ENCODE peak calls at places on chromosomes 16 and 17, in eight cellular contexts. One of them, this sample, is unnamed.

GRCh38 chr17:57875109-57876022 is 25.5 kb upstream of the MRPS23 start:
- DNase-seq in heart left ventricle: peak; percentile 88
- DNase-seq in dermis microvascular lymphatic vessel endothelial cell: peak; percentile 47
- DNase-seq in mucosa of gallbladder: peak; percentile 79
- DNase-seq in activated T-helper 9 cell treated with anti-CD3 and anti-CD28 coated beads, Interleukin-2, amount 50 U/mL, for 16 hours: no peak
- DNase-seq in SK-MEL-5: peak; percentile 93
- DNase-seq in GM10248: no peak
- DNase-seq in T-helper 17 cell: no peak
- DNase-seq in this sample: peak; percentile 97

GRCh38 chr16:83579431-83579830 is 228.3 kb upstream of the HSBP1 start:
- DNase-seq in heart left ventricle: no peak
- DNase-seq in dermis microvascular lymphatic vessel endothelial cell: no peak
- DNase-seq in mucosa of gallbladder: no peak
- DNase-seq in activated T-helper 9 cell treated with anti-CD3 and anti-CD28 coated beads, Interleukin-2, amount 50 U/mL, for 16 hours: no peak
- DNase-seq in SK-MEL-5: no peak
- DNase-seq in GM10248: no peak
- DNase-seq in T-helper 17 cell: no peak
- DNase-seq in this sample: no peak

GRCh38 chr17:72407336-72408121 is 286.7 kb downstream of the SOX9 start:
- DNase-seq in heart left ventricle: no peak
- DNase-seq in dermis microvascular lymphatic vessel endothelial cell: peak; percentile 38
- DNase-seq in mucosa of gallbladder: peak; percentile 77
- DNase-seq in activated T-helper 9 cell treated with anti-CD3 and anti-CD28 coated beads, Interleukin-2, amount 50 U/mL, for 16 hours: no peak
- DNase-seq in SK-MEL-5: peak; percentile 42
- DNase-seq in GM10248: peak; percentile 55
- DNase-seq in T-helper 17 cell: no peak
- DNase-seq in this sample: peak; percentile 97

GRCh38 chr17:79800325-79801155 is 3.7 kb upstream of the CBX8 start:
- DNase-seq in heart left ventricle: no peak
- DNase-seq in dermis microvascular lymphatic vessel endothelial cell: no peak
- DNase-seq in mucosa of gallbladder: no peak
- DNase-seq in activated T-helper 9 cell treated with anti-CD3 and anti-CD28 coated beads, Interleukin-2, amount 50 U/mL, for 16 hours: no peak
- DNase-seq in SK-MEL-5: no peak
- DNase-seq in GM10248: no peak
- DNase-seq in T-helper 17 cell: no peak
- DNase-seq in this sample: peak; percentile 30

GRCh38 chr17:83009414-83010322 is 69.7 kb upstream of the METRNL start:
- DNase-seq in heart left ventricle: no peak
- DNase-seq in dermis microvascular lymphatic vessel endothelial cell: no peak
- DNase-seq in mucosa of gallbladder: no peak
- DNase-seq in activated T-helper 9 cell treated with anti-CD3 and anti-CD28 coated beads, Interleukin-2, amount 50 U/mL, for 16 hours: no peak
- DNase-seq in SK-MEL-5: no peak
- DNase-seq in GM10248: no peak
- DNase-seq in T-helper 17 cell: no peak
- DNase-seq in this sample: no peak

GRCh38 chr17:79852748-79853147 is 13.5 kb upstream of the CBX4 start:
- DNase-seq in heart left ventricle: no peak
- DNase-seq in dermis microvascular lymphatic vessel endothelial cell: no peak
- DNase-seq in mucosa of gallbladder: no peak
- DNase-seq in activated T-helper 9 cell treated with anti-CD3 and anti-CD28 coated beads, Interleukin-2, amount 50 U/mL, for 16 hours: no peak
- DNase-seq in SK-MEL-5: peak; percentile 57
- DNase-seq in GM10248: no peak
- DNase-seq in T-helper 17 cell: no peak
- DNase-seq in this sample: peak; percentile 76

GRCh38 chr17:34226011-34226410 is 29.1 kb upstream of the CCL2 start:
- DNase-seq in heart left ventricle: no peak
- DNase-seq in dermis microvascular lymphatic vessel endothelial cell: no peak
- DNase-seq in mucosa of gallbladder: no peak
- DNase-seq in activated T-helper 9 cell treated with anti-CD3 and anti-CD28 coated beads, Interleukin-2, amount 50 U/mL, for 16 hours: no peak
- DNase-seq in SK-MEL-5: no peak
- DNase-seq in GM10248: no peak
- DNase-seq in T-helper 17 cell: no peak
- DNase-seq in this sample: peak; percentile 77

GRCh38 chr16:15857779-15858560 is 1.1 kb upstream of the MYH11 start:
- DNase-seq in heart left ventricle: peak; percentile 63
- DNase-seq in dermis microvascular lymphatic vessel endothelial cell: no peak
- DNase-seq in mucosa of gallbladder: peak; percentile 47
- DNase-seq in activated T-helper 9 cell treated with anti-CD3 and anti-CD28 coated beads, Interleukin-2, amount 50 U/mL, for 16 hours: no peak
- DNase-seq in SK-MEL-5: no peak
- DNase-seq in GM10248: peak; percentile 27
- DNase-seq in T-helper 17 cell: no peak
- DNase-seq in this sample: peak; percentile 48

GRCh38 chr17:75153854-75154194 is 488 bp downstream of the JPT1 start:
- DNase-seq in heart left ventricle: no peak
- DNase-seq in dermis microvascular lymphatic vessel endothelial cell: no peak
- DNase-seq in mucosa of gallbladder: peak; percentile 17
- DNase-seq in activated T-helper 9 cell treated with anti-CD3 and anti-CD28 coated beads, Interleukin-2, amount 50 U/mL, for 16 hours: no peak
- DNase-seq in SK-MEL-5: peak; percentile 28
- DNase-seq in GM10248: peak; percentile 19
- DNase-seq in T-helper 17 cell: no peak
- DNase-seq in this sample: no peak

GRCh38 chr17:43615330-43615729 is 46.4 kb downstream of the MEOX1 start:
- DNase-seq in heart left ventricle: no peak
- DNase-seq in dermis microvascular lymphatic vessel endothelial cell: no peak
- DNase-seq in mucosa of gallbladder: no peak
- DNase-seq in activated T-helper 9 cell treated with anti-CD3 and anti-CD28 coated beads, Interleukin-2, amount 50 U/mL, for 16 hours: no peak
- DNase-seq in SK-MEL-5: no peak
- DNase-seq in GM10248: no peak
- DNase-seq in T-helper 17 cell: no peak
- DNase-seq in this sample: no peak

GRCh38 chr17:50133028-50133768 is 3.2 kb upstream of the SAMD14 start:
- DNase-seq in heart left ventricle: peak; percentile 71
- DNase-seq in dermis microvascular lymphatic vessel endothelial cell: no peak
- DNase-seq in mucosa of gallbladder: no peak
- DNase-seq in activated T-helper 9 cell treated with anti-CD3 and anti-CD28 coated beads, Interleukin-2, amount 50 U/mL, for 16 hours: no peak
- DNase-seq in SK-MEL-5: no peak
- DNase-seq in GM10248: no peak
- DNase-seq in T-helper 17 cell: no peak
- DNase-seq in this sample: peak; percentile 59

GRCh38 chr17:4898351-4898750 is 985 bp upstream of the C17orf107 start:
- DNase-seq in heart left ventricle: peak; percentile 42
- DNase-seq in dermis microvascular lymphatic vessel endothelial cell: no peak
- DNase-seq in mucosa of gallbladder: peak; percentile 55
- DNase-seq in activated T-helper 9 cell treated with anti-CD3 and anti-CD28 coated beads, Interleukin-2, amount 50 U/mL, for 16 hours: no peak
- DNase-seq in SK-MEL-5: no peak
- DNase-seq in GM10248: no peak
- DNase-seq in T-helper 17 cell: no peak
- DNase-seq in this sample: no peak

GRCh38 chr16:2082171-2082982 is 34.6 kb downstream of the TSC2 start:
- DNase-seq in heart left ventricle: no peak
- DNase-seq in dermis microvascular lymphatic vessel endothelial cell: no peak
- DNase-seq in mucosa of gallbladder: peak; percentile 49
- DNase-seq in activated T-helper 9 cell treated with anti-CD3 and anti-CD28 coated beads, Interleukin-2, amount 50 U/mL, for 16 hours: no peak
- DNase-seq in SK-MEL-5: no peak
- DNase-seq in GM10248: no peak
- DNase-seq in T-helper 17 cell: no peak
- DNase-seq in this sample: no peak

This sample was measured in astrocyte.